ENCODE peak calls at places on chromosomes 2 and 18, in ten cellular contexts. R is EL; O is HTR-8/SVneo; U is progenitor cell of endocrine pancreas; L is M059J; E is activated CD4-positive, CD25-positive, alpha-beta regulatory T cell; X is activated gamma-delta T cell treated with Interleukin-2 at 50 U/mL for 16 hours; N is left ventricle myocardium inferior; P is hepatic stellate cell; B is T follicular helper cell. J is an unnamed sample.

GRCh38 chr18:5518899-5519371 is 24.9 kb downstream of the EPB41L3 start:
- DNase-seq in B (no peak), N (no peak), E (no peak), U (no peak), X (no peak), L (peak), O (peak), R (no peak), P (no peak), J (no peak)

GRCh38 chr2:236571161-236571560 is 1.5 kb downstream of the ACKR3 start:
- DNase-seq in E (no peak), X (no peak), N (no peak), R (no peak), L (no peak), U (no peak), O (no peak), B (no peak), P (no peak), J (no peak)

GRCh38 chr2:3738454-3738853 is 35.1 kb downstream of the DCDC2C start:
- DNase-seq in E (no peak), P (peak), B (no peak), L (peak), U (no peak), X (no peak), N (no peak), O (peak), R (peak), J (no peak)

GRCh38 chr2:20676353-20677215 is 9.6 kb downstream of the GDF7 start:
- DNase-seq in R (no peak), N (no peak), X (no peak), L (no peak), P (no peak), E (no peak), O (no peak), U (no peak), B (no peak), J (no peak)

GRCh38 chr2:226079186-226079585 is 679.7 kb downstream of the NYAP2 start:
- DNase-seq in X (no peak), B (no peak), E (no peak), L (peak), R (no peak), P (no peak), O (no peak), U (no peak), N (no peak), J (no peak)

GRCh38 chr18:215448-216010 is 52.3 kb downstream of the THOC1 start:
- DNase-seq in R (no peak), P (no peak), B (no peak), N (no peak), U (no peak), E (no peak), O (no peak), L (no peak), X (no peak), J (no peak)

GRCh38 chr2:11024010-11024615 is 112.4 kb downstream of the KCNF1 start:
- DNase-seq in O (no peak), X (no peak), N (no peak), R (no peak), E (no peak), L (no peak), P (no peak), B (no peak), U (no peak), J (no peak)

GRCh38 chr2:74316616-74317295 is 26.5 kb downstream of the SLC4A5 start:
- DNase-seq in R (no peak), O (no peak), X (no peak), L (peak), N (no peak), E (no peak), U (no peak), B (no peak), P (no peak), J (no peak)

GRCh38 chr2:8882094-8882493 is 44.7 kb upstream of the KIDINS220 start:
- DNase-seq in U (no peak), N (no peak), L (peak), E (no peak), R (peak), P (peak), B (no peak), O (peak), X (no peak), J (no peak)

GRCh38 chr2:43425659-43426058 is 170.2 kb downstream of the THADA start:
- DNase-seq in U (no peak), N (no peak), P (no peak), B (no peak), E (no peak), O (no peak), R (no peak), L (no peak), X (no peak), J (no peak)

GRCh38 chr2:30690126-30690561 is 117.1 kb downstream of the CAPN13 start:
- DNase-seq in R (no peak), B (no peak), O (no peak), L (no peak), P (no peak), E (no peak), X (no peak), U (no peak), N (no peak), J (no peak)

GRCh38 chr2:233814436-233814835 is 36.3 kb downstream of the MROH2A start:
- DNase-seq in B (no peak), E (no peak), X (no peak), U (no peak), N (no peak), L (no peak), R (no peak), P (no peak), O (no peak), J (no peak)

GRCh38 chr2:176902454-176902853 is 310.1 kb upstream of the HNRNPA3 start:
- DNase-seq in L (no peak), N (no peak), R (no peak), P (no peak), U (no peak), B (no peak), X (no peak), O (no peak), E (no peak), J (no peak)

GRCh38 chr2:237434916-237435315 is 21.0 kb upstream of the COL6A3 start:
- DNase-seq in E (peak), P (no peak), B (peak), L (peak), X (peak), U (no peak), O (peak), R (peak), N (no peak), J (no peak)

GRCh38 chr2:239882781-239883180 is 142.4 kb downstream of the NDUFA10 start:
- DNase-seq in X (no peak), E (no peak), O (no peak), R (no peak), N (no peak), U (no peak), L (no peak), P (no peak), B (no peak), J (no peak)

GRCh38 chr2:189261431-189261841 is 81.9 kb upstream of the COL5A2 start:
- DNase-seq in X (no peak), P (peak), N (no peak), B (no peak), O (no peak), R (peak), E (no peak), L (peak), U (no peak), J (no peak)

GRCh38 chr2:100416939-100417744 is at the start of gene CHST10:
- DNase-seq in L (peak), E (no peak), X (peak), U (peak), B (peak), P (peak), N (peak), O (peak), R (peak), J (no peak)

GRCh38 chr18:13550446-13551304 is 175.7 kb downstream of the FAM210A start:
- DNase-seq in O (no peak), L (no peak), N (no peak), E (no peak), B (no peak), U (no peak), P (no peak), X (no peak), R (no peak), J (no peak)

GRCh38 chr2:238108423-238109201 is 8.5 kb downstream of the ESPNL start:
- DNase-seq in B (no peak), U (no peak), E (no peak), P (no peak), R (no peak), X (no peak), L (no peak), O (no peak), N (no peak), J (no peak)

GRCh38 chr2:240206630-240207029 is 66.2 kb upstream of the OTOS start:
- DNase-seq in R (no peak), X (no peak), N (no peak), O (no peak), E (no peak), U (no peak), P (no peak), B (no peak), L (no peak), J (no peak)

GRCh38 chr18:39167990-39168389 is 1602.4 kb upstream of the CELF4 start:
- DNase-seq in U (no peak), N (no peak), L (no peak), E (no peak), P (no peak), X (no peak), B (no peak), O (no peak), R (no peak), J (no peak)

GRCh38 chr18:7945882-7946281 is 378.8 kb downstream of the PTPRM start:
- DNase-seq in N (no peak), L (peak), E (no peak), X (no peak), U (no peak), R (peak), B (no peak), P (peak), O (peak), J (no peak)

GRCh38 chr2:8692783-8693768 is 11.2 kb downstream of the ID2 start:
- DNase-seq in N (no peak), B (no peak), X (no peak), R (no peak), U (no peak), E (no peak), O (no peak), L (peak), P (no peak), J (no peak)

GRCh38 chr2:203998195-203998804 is 61.7 kb downstream of the ICOS start:
- DNase-seq in U (no peak), L (no peak), N (no peak), R (no peak), X (no peak), P (no peak), B (no peak), E (no peak), O (no peak), J (no peak)

GRCh38 chr2:120382541-120383144 is 36.7 kb downstream of the INHBB start:
- DNase-seq in O (no peak), E (no peak), B (no peak), X (no peak), U (no peak), P (no peak), L (no peak), R (no peak), N (peak), J (no peak)

GRCh38 chr18:12991839-12992216 is 666 bp downstream of the CEP192 start:
- DNase-seq in O (no peak), U (no peak), R (no peak), P (no peak), X (no peak), N (no peak), L (no peak), B (no peak), E (no peak), J (no peak)

GRCh38 chr2:128686498-128686861 is 367.8 kb upstream of the HS6ST1 start:
- DNase-seq in N (no peak), B (no peak), X (no peak), U (no peak), L (no peak), R (no peak), O (no peak), P (no peak), E (no peak), J (no peak)

GRCh38 chr18:58769321-58769720 is 95.4 kb upstream of the ZNF532 start:
- DNase-seq in X (no peak), B (no peak), L (no peak), P (no peak), E (no peak), N (no peak), R (no peak), U (no peak), O (no peak), J (no peak)

GRCh38 chr2:207775471-207775870 is 5.8 kb upstream of the FZD5 start:
- DNase-seq in X (no peak), E (no peak), N (no peak), U (no peak), L (no peak), O (no peak), B (no peak), R (no peak), P (no peak), J (no peak)

GRCh38 chr2:137659616-137660015 is 304.7 kb upstream of the HNMT start:
- DNase-seq in U (no peak), P (peak), X (no peak), N (no peak), R (peak), L (peak), O (peak), E (no peak), B (no peak), J (no peak)

GRCh38 chr2:8675543-8675942 is 6.3 kb upstream of the ID2 start:
- DNase-seq in X (no peak), E (no peak), R (no peak), O (no peak), N (no peak), L (no peak), B (no peak), U (no peak), P (no peak), J (no peak)

GRCh38 chr2:198004173-198004572 is 199.8 kb downstream of the PLCL1 start:
- DNase-seq in U (no peak), P (peak), O (no peak), E (no peak), B (no peak), L (no peak), X (no peak), N (no peak), R (peak), J (no peak)

GRCh38 chr2:64380853-64381527 is 73.0 kb upstream of the LGALSL start:
- DNase-seq in O (no peak), R (no peak), U (no peak), L (no peak), N (no peak), E (no peak), B (no peak), X (no peak), P (no peak), J (no peak)

GRCh38 chr2:138708682-138709241 is 71.4 kb downstream of the NXPH2 start:
- DNase-seq in P (no peak), N (no peak), L (peak), E (no peak), R (no peak), X (no peak), U (no peak), O (no peak), B (no peak), J (no peak)

GRCh38 chr2:137924019-137924418 is 40.3 kb upstream of the HNMT start:
- DNase-seq in O (no peak), U (no peak), B (no peak), P (no peak), R (no peak), E (no peak), N (no peak), X (no peak), L (peak), J (no peak)

GRCh38 chr2:111155610-111156009 is 34.9 kb downstream of the BCL2L11 start:
- DNase-seq in N (no peak), O (no peak), P (no peak), E (no peak), U (no peak), L (no peak), X (no peak), R (no peak), B (no peak), J (no peak)